ENCODE peak calls at places on chromosomes 2 and 18, in eight cellular contexts. L, W, Z, V, K, Y, O and B are unnamed samples.

GRCh38 chr2:189426886-189427285 is 14.4 kb upstream of the WDR75 start:
- DNase-seq in Z (no peak), K (no peak), L (no peak), V (no peak), O (no peak), Y (no peak), W (no peak), B (no peak)

GRCh38 chr2:44549099-44549471 is 187.3 kb downstream of the CAMKMT start:
- DNase-seq in V (peak; percentile 80), Y (no peak), K (no peak), Z (no peak), O (peak; percentile 70), W (peak; percentile 75), L (no peak), B (no peak)

GRCh38 chr2:12014088-12014960 is 267.9 kb downstream of the LPIN1 start:
- DNase-seq in Y (no peak), Z (no peak), L (no peak), O (peak; percentile 24), W (peak; percentile 98), K (no peak), V (peak; percentile 41), B (no peak)

GRCh38 chr2:72937356-72937669 is 20.0 kb downstream of the EMX1 start:
- DNase-seq in Z (no peak), L (no peak), V (no peak), K (no peak), W (no peak), O (no peak), Y (no peak), B (no peak)

GRCh38 chr2:223042704-223043118 is 9.3 kb upstream of the KCNE4 start:
- DNase-seq in Y (no peak), Z (no peak), W (no peak), O (no peak), L (no peak), V (peak; percentile 43), K (no peak), B (no peak)

GRCh38 chr18:69365658-69366057 is 35.0 kb upstream of the DOK6 start:
- DNase-seq in L (no peak), W (no peak), O (no peak), Y (no peak), Z (no peak), V (no peak), K (no peak), B (no peak)

GRCh38 chr2:17539596-17539992 is 902 bp upstream of the VSNL1 start:
- DNase-seq in O (no peak), Y (no peak), Z (no peak), K (no peak), W (peak; percentile 35), L (no peak), V (peak; percentile 58), B (no peak)

GRCh38 chr18:76496200-76496890 is 1.3 kb upstream of the ZNF516 start:
- DNase-seq in L (no peak), W (peak; percentile 28), V (peak; percentile 69), O (no peak), Y (no peak), Z (peak; percentile 73), K (peak; percentile 89), B (no peak)

GRCh38 chr2:219639356-219639755 is 11.9 kb downstream of the SLC4A3 start:
- DNase-seq in Y (no peak), W (no peak), L (no peak), V (no peak), K (peak; percentile 62), Z (no peak), O (no peak), B (no peak)

GRCh38 chr2:101293544-101293943 is 15.0 kb downstream of the RNF149 start:
- DNase-seq in Z (no peak), O (no peak), L (no peak), Y (no peak), W (no peak), K (no peak), V (no peak), B (no peak)

GRCh38 chr2:39525636-39526412 is 88.7 kb upstream of the MAP4K3 start:
- DNase-seq in V (no peak), L (no peak), Y (no peak), W (no peak), Z (no peak), O (no peak), K (no peak), B (no peak)

GRCh38 chr2:189506514-189506976 is 65.3 kb downstream of the WDR75 start:
- DNase-seq in V (no peak), K (no peak), W (peak; percentile 70), Z (no peak), Y (no peak), O (no peak), L (no peak), B (no peak)

GRCh38 chr2:145325485-145325884 is 805.6 kb upstream of the ZEB2 start:
- DNase-seq in Y (no peak), K (no peak), W (no peak), L (no peak), Z (no peak), V (no peak), O (no peak), B (no peak)

GRCh38 chr2:72126186-72127100 is 21.2 kb downstream of the CYP26B1 start:
- DNase-seq in Z (no peak), O (no peak), K (no peak), L (no peak), Y (no peak), V (no peak), W (no peak), B (no peak)

GRCh38 chr2:56687169-56687568 is 503.4 kb downstream of the CCDC85A start:
- DNase-seq in Z (no peak), V (no peak), O (no peak), Y (no peak), L (no peak), K (no peak), W (no peak), B (no peak)

GRCh38 chr2:71778514-71779305 is 325.3 kb downstream of the DYSF start:
- DNase-seq in V (no peak), W (peak; percentile 70), O (no peak), K (no peak), L (no peak), Z (no peak), Y (no peak), B (no peak)

GRCh38 chr2:237227190-237227988 is 141.7 kb downstream of the COPS8 start:
- DNase-seq in Y (no peak), K (no peak), V (peak; percentile 97), L (no peak), Z (no peak), O (no peak), W (peak; percentile 83), B (no peak)

GRCh38 chr2:170972508-170973224 is 43.6 kb downstream of the GORASP2 start:
- DNase-seq in V (peak; percentile 20), Z (peak; percentile 19), Y (no peak), O (no peak), K (no peak), W (no peak), L (no peak), B (no peak)

GRCh38 chr2:172106128-172106961 is 3.6 kb upstream of the DLX2 start:
- DNase-seq in O (no peak), Y (no peak), V (no peak), K (no peak), Z (no peak), L (no peak), W (peak; percentile 52), B (no peak)

GRCh38 chr2:239142806-239143205 is 258.0 kb downstream of the HDAC4 start:
- DNase-seq in Y (no peak), Z (no peak), V (no peak), O (no peak), L (no peak), K (no peak), W (no peak), B (no peak)

GRCh38 chr2:232931636-232932035 is 61.6 kb downstream of the SNORC start:
- DNase-seq in K (no peak), W (no peak), Z (no peak), V (no peak), O (no peak), Y (no peak), L (no peak), B (no peak)

GRCh38 chr2:71856709-71857525 is 290.7 kb downstream of the CYP26B1 start:
- DNase-seq in Z (no peak), V (no peak), O (no peak), Y (no peak), W (peak; percentile 40), L (no peak), K (no peak), B (no peak)

GRCh38 chr18:75309564-75309963 is 99.0 kb downstream of the TSHZ1 start:
- DNase-seq in W (peak; percentile 38), K (no peak), O (no peak), Y (no peak), V (no peak), Z (no peak), L (no peak), B (no peak)

GRCh38 chr2:118492335-118492734 is 355.1 kb downstream of the EN1 start:
- DNase-seq in W (peak; percentile 11), V (peak; percentile 48), O (no peak), K (no peak), L (no peak), Z (no peak), Y (no peak), B (no peak)